ENCODE peak calls at places on chromosomes 7 and 10, in five cellular contexts. D is activated CD4-positive, CD25-positive, alpha-beta regulatory T cell treated with anti-CD3 and anti-CD28 coated beads, Interleukin-2, amount 50 U/mL, for 72 hours; H is omental fat pad; V is NCI-H524; I is T-helper 17 cell. G is an unnamed sample.

GRCh38 chr7:129853661-129854268 is 99.0 kb downstream of the UBE2H start:
- DNase-seq in D (no peak), H (no peak), V (no peak), I (no peak), G (no peak)

GRCh38 chr7:94405506-94405905 is 10.8 kb downstream of the COL1A2 start:
- DNase-seq in D (no peak), H (no peak), V (no peak), I (no peak), G (no peak)

GRCh38 chr7:27122075-27122910 is 8.3 kb downstream of the HOXA4 start:
- DNase-seq in D (no peak), H (no peak), V (no peak), I (no peak), G (no peak)

GRCh38 chr10:45594276-45595157 is 78.1 kb downstream of the ZFAND4 start:
- DNase-seq in D (peak; percentile 89), H (peak; percentile 85), V (peak; percentile 17), I (peak; percentile 83), G (peak; percentile 58)

GRCh38 chr7:30148951-30149459 is 14.2 kb downstream of the MTURN start:
- DNase-seq in D (no peak), H (no peak), V (no peak), I (no peak), G (peak; percentile 57)

GRCh38 chr7:32242436-32242835 is 172.2 kb upstream of the PDE1C start:
- DNase-seq in D (no peak), H (no peak), V (no peak), I (no peak), G (no peak)

GRCh38 chr7:131040467-131040932 is 287.2 kb upstream of the MKLN1 start:
- DNase-seq in D (no peak), H (no peak), V (peak; percentile 40), I (no peak), G (peak; percentile 66)

GRCh38 chr7:123836656-123837055 is 8.3 kb upstream of the HYAL4 start:
- DNase-seq in D (no peak), H (no peak), V (no peak), I (no peak), G (no peak)

GRCh38 chr10:23435378-23435777 is 3.5 kb upstream of the OTUD1 start:
- DNase-seq in D (no peak), H (no peak), V (no peak), I (no peak), G (no peak)

GRCh38 chr10:4254101-4254994 is 469.3 kb upstream of the KLF6 start:
- DNase-seq in D (no peak), H (no peak), V (no peak), I (no peak), G (no peak)

GRCh38 chr7:49228447-49228846 is 304.1 kb downstream of the CDC14C start:
- DNase-seq in D (no peak), H (no peak), V (no peak), I (no peak), G (no peak)

GRCh38 chr7:107622937-107623336 is 37.7 kb upstream of the SLC26A4 start:
- DNase-seq in D (no peak), H (no peak), V (no peak), I (no peak), G (no peak)

GRCh38 chr10:37854606-37855005 is 2.8 kb downstream of the ZNF248 start:
- DNase-seq in D (no peak), H (no peak), V (no peak), I (no peak), G (no peak)

GRCh38 chr10:61342817-61343572 is 110.2 kb downstream of the TMEM26 start:
- DNase-seq in D (no peak), H (no peak), V (no peak), I (no peak), G (no peak)

GRCh38 chr7:20199015-20199737 is 18.0 kb downstream of the MACC1 start:
- DNase-seq in D (no peak), H (peak; percentile 24), V (no peak), I (no peak), G (peak; percentile 97)

GRCh38 chr7:80517177-80517804 is 5.4 kb upstream of the GNAT3 start:
- DNase-seq in D (no peak), H (no peak), V (no peak), I (no peak), G (no peak)

GRCh38 chr7:91780526-91780925 is 100.0 kb downstream of the MTERF1 start:
- DNase-seq in D (no peak), H (no peak), V (no peak), I (no peak), G (no peak)

GRCh38 chr7:101947899-101948298 is 130.5 kb downstream of the CUX1 start:
- DNase-seq in D (no peak), H (peak; percentile 61), V (no peak), I (no peak), G (peak; percentile 46)

GRCh38 chr10:102837230-102837721 is at the start of gene CYP17A1:
- DNase-seq in D (no peak), H (no peak), V (no peak), I (no peak), G (peak; percentile 33)

GRCh38 chr7:73828107-73828803 is 2.5 kb upstream of the CLDN4 start:
- DNase-seq in D (no peak), H (no peak), V (peak; percentile 86), I (no peak), G (peak; percentile 99)

GRCh38 chr7:154579711-154580110 is 423.2 kb downstream of the PAXIP1 start:
- DNase-seq in D (no peak), H (no peak), V (no peak), I (no peak), G (no peak)

GRCh38 chr10:106182542-106182941 is 982.0 kb downstream of the SORCS1 start:
- DNase-seq in D (no peak), H (no peak), V (no peak), I (no peak), G (no peak)

GRCh38 chr7:21616796-21617436 is 74.1 kb downstream of the DNAH11 start:
- DNase-seq in D (no peak), H (no peak), V (no peak), I (no peak), G (no peak)

GRCh38 chr7:117637937-117638336 is 158.1 kb downstream of the CFTR start:
- DNase-seq in D (no peak), H (no peak), V (no peak), I (no peak), G (no peak)

GRCh38 chr7:98216941-98217622 is 5.8 kb downstream of the BHLHA15 start:
- DNase-seq in D (no peak), H (no peak), V (no peak), I (no peak), G (no peak)

GRCh38 chr10:23897864-23898263 is 311.1 kb upstream of the KIAA1217 start:
- DNase-seq in D (no peak), H (no peak), V (no peak), I (no peak), G (no peak)

GRCh38 chr10:48801026-48801425 is 116.4 kb downstream of the WDFY4 start:
- DNase-seq in D (no peak), H (no peak), V (no peak), I (no peak), G (no peak)

GRCh38 chr10:61869772-61870520 is 31.6 kb upstream of the ARID5B start:
- DNase-seq in D (no peak), H (no peak), V (no peak), I (no peak), G (no peak)

GRCh38 chr7:65354263-65354662 is 19.4 kb upstream of the ZNF92 start:
- DNase-seq in D (no peak), H (no peak), V (no peak), I (no peak), G (no peak)

GRCh38 chr10:78299861-78300453 is 266.3 kb downstream of the RPS24 start:
- DNase-seq in D (no peak), H (no peak), V (no peak), I (no peak), G (no peak)

GRCh38 chr7:139094596-139094995 is 14.9 kb downstream of the ZC3HAV1 start:
- DNase-seq in D (no peak), H (no peak), V (no peak), I (no peak), G (no peak)

GRCh38 chr10:11145498-11145855 is 127.8 kb downstream of the CELF2 start:
- DNase-seq in D (peak; percentile 52), H (no peak), V (no peak), I (peak; percentile 37), G (no peak)

GRCh38 chr7:330554-331230 is 40.7 kb downstream of the FOXL3 start:
- DNase-seq in D (no peak), H (no peak), V (no peak), I (no peak), G (no peak)

GRCh38 chr7:35735396-35735795 is 40.5 kb upstream of the HERPUD2 start:
- DNase-seq in D (no peak), H (no peak), V (no peak), I (no peak), G (no peak)

GRCh38 chr7:132919776-132920175 is 162.1 kb downstream of the CHCHD3 start:
- DNase-seq in D (no peak), H (no peak), V (no peak), I (no peak), G (no peak)

GRCh38 chr10:109914966-109915365 is 8.3 kb downstream of the XPNPEP1 start:
- DNase-seq in D (no peak), H (no peak), V (no peak), I (no peak), G (no peak)

GRCh38 chr7:100016209-100016901 is 959 bp downstream of the ZKSCAN1 start:
- DNase-seq in D (no peak), H (no peak), V (no peak), I (no peak), G (no peak)

G was measured in NCI-H2029.